ENCODE peak calls at places on chromosomes 4 and X, in five cellular contexts. One of them, this sample, is unnamed.

GRCh38 chr4:80035336-80035735 is 37.7 kb downstream of the ANTXR2 start:
- DNase-seq in breast epithelium: no peak
- DNase-seq in heart left ventricle: no peak
- DNase-seq in A549: no peak
- DNase-seq in IMR-90: no peak
- DNase-seq in this sample: no peak

GRCh38 chr4:143346208-143346607 is 9.5 kb downstream of the GAB1 start:
- DNase-seq in breast epithelium: no peak
- DNase-seq in heart left ventricle: no peak
- DNase-seq in A549: no peak
- DNase-seq in IMR-90: no peak
- DNase-seq in this sample: no peak

GRCh38 chr4:78799551-78800495 is 23.7 kb downstream of the BMP2K start:
- DNase-seq in breast epithelium: no peak
- DNase-seq in heart left ventricle: no peak
- DNase-seq in A549: no peak
- DNase-seq in IMR-90: no peak
- DNase-seq in this sample: no peak

GRCh38 chrX:40145001-40145631 is 47.4 kb upstream of the BCOR start:
- DNase-seq in breast epithelium: no peak
- DNase-seq in heart left ventricle: no peak
- DNase-seq in A549: no peak
- DNase-seq in IMR-90: no peak
- DNase-seq in this sample: no peak

GRCh38 chr4:8870647-8871416 is 807 bp downstream of the HMX1 start:
- DNase-seq in breast epithelium: no peak
- DNase-seq in heart left ventricle: no peak
- DNase-seq in A549: no peak
- DNase-seq in IMR-90: no peak
- DNase-seq in this sample: no peak

GRCh38 chrX:7444967-7445366 is 297.0 kb upstream of the PUDP start:
- DNase-seq in breast epithelium: no peak
- DNase-seq in heart left ventricle: no peak
- DNase-seq in A549: no peak
- DNase-seq in IMR-90: no peak
- DNase-seq in this sample: no peak

GRCh38 chr4:175562537-175562936 is 249.5 kb downstream of the GPM6A start:
- DNase-seq in breast epithelium: no peak
- DNase-seq in heart left ventricle: no peak
- DNase-seq in A549: no peak
- DNase-seq in IMR-90: no peak
- DNase-seq in this sample: no peak

GRCh38 chr4:55399581-55399980 is 3.8 kb downstream of the TMEM165 start:
- DNase-seq in breast epithelium: no peak
- DNase-seq in heart left ventricle: no peak
- DNase-seq in A549: no peak
- DNase-seq in IMR-90: no peak
- DNase-seq in this sample: no peak

GRCh38 chr4:185033950-185034349 is 15.7 kb downstream of the HELT start:
- DNase-seq in breast epithelium: no peak
- DNase-seq in heart left ventricle: no peak
- DNase-seq in A549: no peak
- DNase-seq in IMR-90: no peak
- DNase-seq in this sample: no peak

GRCh38 chrX:122943918-122944317 is 240.2 kb upstream of the GRIA3 start:
- DNase-seq in breast epithelium: no peak
- DNase-seq in heart left ventricle: no peak
- DNase-seq in A549: no peak
- DNase-seq in IMR-90: no peak
- DNase-seq in this sample: no peak

GRCh38 chrX:21956783-21957182 is 16.3 kb downstream of the SMS start:
- DNase-seq in breast epithelium: no peak
- DNase-seq in heart left ventricle: no peak
- DNase-seq in A549: no peak
- DNase-seq in IMR-90: no peak
- DNase-seq in this sample: no peak

GRCh38 chrX:21955398-21956189 is 15.1 kb downstream of the SMS start:
- DNase-seq in breast epithelium: no peak
- DNase-seq in heart left ventricle: no peak
- DNase-seq in A549: no peak
- DNase-seq in IMR-90: no peak
- DNase-seq in this sample: no peak

GRCh38 chrX:21948897-21949578 is 8.5 kb downstream of the SMS start:
- DNase-seq in breast epithelium: no peak
- DNase-seq in heart left ventricle: no peak
- DNase-seq in A549: no peak
- DNase-seq in IMR-90: no peak
- DNase-seq in this sample: no peak

GRCh38 chrX:21949689-21950088 is 9.2 kb downstream of the SMS start:
- DNase-seq in breast epithelium: no peak
- DNase-seq in heart left ventricle: no peak
- DNase-seq in A549: no peak
- DNase-seq in IMR-90: no peak
- DNase-seq in this sample: no peak

GRCh38 chrX:21952624-21953023 is 12.1 kb downstream of the SMS start:
- DNase-seq in breast epithelium: no peak
- DNase-seq in heart left ventricle: no peak
- DNase-seq in A549: no peak
- DNase-seq in IMR-90: no peak
- DNase-seq in this sample: no peak
- H3K27ac ChIP-seq in breast epithelium: no peak
- H3K27ac ChIP-seq in heart left ventricle: no peak
- H3K27ac ChIP-seq in A549: no peak
- H3K27ac ChIP-seq in IMR-90: no peak
- H3K27ac ChIP-seq in this sample: no peak

GRCh38 chr4:74166823-74167222 is 8.9 kb downstream of the MTHFD2L start:
- DNase-seq in breast epithelium: no peak
- DNase-seq in heart left ventricle: no peak
- DNase-seq in A549: no peak
- DNase-seq in IMR-90: no peak
- DNase-seq in this sample: no peak
- TF ChIP-seq POLR2A in breast epithelium: no peak
- TF ChIP-seq POLR2A in heart left ventricle: no peak
- TF ChIP-seq POLR2A in A549: no peak
- TF ChIP-seq POLR2A in IMR-90: no peak
- TF ChIP-seq POLR2A in this sample: no peak

GRCh38 chr4:2713337-2713736 is 42.8 kb downstream of the TNIP2 start:
- DNase-seq in breast epithelium: peak
- DNase-seq in heart left ventricle: no peak
- DNase-seq in A549: no peak
- DNase-seq in IMR-90: no peak
- DNase-seq in this sample: no peak
- H3K27ac ChIP-seq in breast epithelium: peak
- H3K27ac ChIP-seq in heart left ventricle: peak
- H3K27ac ChIP-seq in A549: no peak
- H3K27ac ChIP-seq in IMR-90: no peak
- H3K27ac ChIP-seq in this sample: peak

GRCh38 chr4:154597798-154598774 is 7.5 kb upstream of the FGA start:
- DNase-seq in breast epithelium: no peak
- DNase-seq in heart left ventricle: no peak
- DNase-seq in A549: peak
- DNase-seq in IMR-90: no peak
- DNase-seq in this sample: no peak
- TF ChIP-seq POLR2A in breast epithelium: no peak
- TF ChIP-seq POLR2A in heart left ventricle: no peak
- TF ChIP-seq POLR2A in A549: no peak
- TF ChIP-seq POLR2A in IMR-90: no peak
- TF ChIP-seq POLR2A in this sample: no peak

GRCh38 chr4:40414673-40415072 is 79.5 kb downstream of the CHRNA9 start:
- DNase-seq in breast epithelium: no peak
- DNase-seq in heart left ventricle: no peak
- DNase-seq in A549: no peak
- DNase-seq in IMR-90: no peak
- DNase-seq in this sample: no peak

GRCh38 chr4:40419231-40419912 is 84.2 kb downstream of the CHRNA9 start:
- DNase-seq in breast epithelium: no peak
- DNase-seq in heart left ventricle: no peak
- DNase-seq in A549: no peak
- DNase-seq in IMR-90: no peak
- DNase-seq in this sample: no peak

GRCh38 chr4:40418430-40419230 is 83.5 kb downstream of the CHRNA9 start:
- DNase-seq in breast epithelium: no peak
- DNase-seq in heart left ventricle: no peak
- DNase-seq in A549: peak
- DNase-seq in IMR-90: no peak
- DNase-seq in this sample: no peak

GRCh38 chr4:40421839-40422238 is 86.7 kb downstream of the CHRNA9 start:
- DNase-seq in breast epithelium: no peak
- DNase-seq in heart left ventricle: no peak
- DNase-seq in A549: no peak
- DNase-seq in IMR-90: no peak
- DNase-seq in this sample: no peak

DNA sequence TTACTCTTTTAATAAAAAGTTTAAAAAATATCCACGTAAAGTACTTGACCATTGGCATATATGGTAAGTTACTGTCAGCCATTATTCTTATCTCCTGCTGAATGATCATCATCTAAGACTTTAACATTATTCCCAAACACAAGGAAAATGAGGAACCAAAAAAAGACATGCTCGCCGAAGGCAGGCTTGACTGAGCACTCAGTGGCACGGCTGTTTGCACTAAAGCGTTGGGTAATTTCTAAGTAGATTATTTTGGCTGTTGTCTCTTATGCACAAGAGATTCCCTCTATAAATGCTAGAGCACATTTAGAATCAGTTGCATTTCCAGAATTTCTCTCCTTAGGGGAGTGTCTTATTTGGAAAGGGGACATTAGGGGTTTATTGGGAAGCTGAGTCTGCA is 82.8 kb downstream of the CHRNA9 start:
- DNase-seq in breast epithelium: no peak
- DNase-seq in heart left ventricle: no peak
- DNase-seq in A549: no peak
- DNase-seq in IMR-90: no peak
- DNase-seq in this sample: no peak
- H3K27ac ChIP-seq in breast epithelium: no peak
- H3K27ac ChIP-seq in heart left ventricle: no peak
- H3K27ac ChIP-seq in A549: peak
- H3K27ac ChIP-seq in IMR-90: no peak
- H3K27ac ChIP-seq in this sample: no peak

This sample was measured in adrenal gland.